ENCODE peak calls at places on chromosomes 11 and 22, in six cellular contexts. S is ACHN; Z is H1; X is HFF-Myc; B is NCI-H748 treated with DMSO at 0.1 percent for 48 hours; A is stimulated activated CD8-positive, alpha-beta memory T cell treated with anti-CD3 and anti-CD28 coated beads, Interleukin-15, amount 100 ng/mL, for 24 hours. T is an unnamed sample.

GRCh38 chr11:12540075-12540685 is 134.0 kb upstream of the TEAD1 start:
- DNase-seq in S (peak; percentile 23), Z (no peak), X (no peak), B (no peak), A (no peak), T (no peak)

GRCh38 chr22:48366056-48366455 is 1461.6 kb downstream of the BRD1 start:
- DNase-seq in S (no peak), Z (no peak), X (no peak), B (no peak), A (no peak), T (no peak)

GRCh38 chr11:117916956-117917355 is 12.2 kb downstream of the TMPRSS13 start:
- DNase-seq in S (no peak), Z (no peak), X (no peak), B (no peak), A (no peak), T (no peak)

GRCh38 chr22:32606181-32606580 is 131.6 kb downstream of the FBXO7 start:
- DNase-seq in S (no peak), Z (no peak), X (no peak), B (no peak), A (no peak), T (no peak)

GRCh38 chr11:72069787-72070251 is 10.5 kb downstream of the NUMA1 start:
- DNase-seq in S (peak; percentile 89), Z (no peak), X (peak; percentile 42), B (no peak), A (no peak), T (peak; percentile 21)

GRCh38 chr22:23263651-23264555 is 83.6 kb downstream of the BCR start:
- DNase-seq in S (peak; percentile 17), Z (no peak), X (no peak), B (no peak), A (no peak), T (no peak)

GRCh38 chr11:110763249-110764011 is 51.2 kb upstream of the ARHGAP20 start:
- DNase-seq in S (no peak), Z (no peak), X (peak; percentile 11), B (no peak), A (no peak), T (peak; percentile 59)

GRCh38 chr22:46070215-46070721 is 80.1 kb upstream of the PPARA start:
- DNase-seq in S (no peak), Z (no peak), X (no peak), B (peak; percentile 42), A (no peak), T (no peak)

GRCh38 chr11:125553357-125553756 is 15.9 kb upstream of the EI24 start:
- DNase-seq in S (no peak), Z (no peak), X (no peak), B (no peak), A (no peak), T (no peak)

GRCh38 chr11:119340335-119341221 is at the start of gene C1QTNF5:
- DNase-seq in S (peak; percentile 52), Z (no peak), X (no peak), B (no peak), A (no peak), T (no peak)

GRCh38 chr11:96275807-96276594 is 67.0 kb downstream of the MAML2 start:
- DNase-seq in S (no peak), Z (no peak), X (no peak), B (no peak), A (no peak), T (no peak)

GRCh38 chr11:125164422-125165110 is at the start of gene PKNOX2:
- DNase-seq in S (peak; percentile 40), Z (no peak), X (no peak), B (peak; percentile 37), A (peak; percentile 49), T (no peak)

GRCh38 chr11:75406338-75406777 is 7.0 kb downstream of the RPS3 start:
- DNase-seq in S (no peak), Z (no peak), X (no peak), B (no peak), A (no peak), T (no peak)

GRCh38 chr11:2837096-2837601 is 48.4 kb downstream of the CDKN1C start:
- DNase-seq in S (peak; percentile 9), Z (no peak), X (no peak), B (no peak), A (no peak), T (no peak)

GRCh38 chr11:116471608-116472007 is 301.2 kb downstream of the BUD13 start:
- DNase-seq in S (peak; percentile 2), Z (no peak), X (peak; percentile 3), B (no peak), A (no peak), T (no peak)

GRCh38 chr22:29040385-29041275 is 21.0 kb downstream of the C22orf31 start:
- DNase-seq in S (peak; percentile 73), Z (no peak), X (peak; percentile 76), B (peak; percentile 32), A (peak; percentile 21), T (peak; percentile 88)

GRCh38 chr11:27926981-27927481 is 180.9 kb downstream of the KIF18A start:
- DNase-seq in S (no peak), Z (no peak), X (peak; percentile 65), B (no peak), A (no peak), T (no peak)

GRCh38 chr11:96013459-96014213 is 89.7 kb upstream of the MTMR2 start:
- DNase-seq in S (no peak), Z (no peak), X (no peak), B (no peak), A (no peak), T (no peak)

GRCh38 chr11:130071211-130071712 is 1.6 kb downstream of the APLP2 start:
- DNase-seq in S (peak; percentile 39), Z (no peak), X (no peak), B (no peak), A (no peak), T (no peak)

GRCh38 chr11:107247189-107247588 is 210.4 kb downstream of the CWF19L2 start:
- DNase-seq in S (no peak), Z (no peak), X (no peak), B (no peak), A (no peak), T (no peak)

GRCh38 chr11:1126935-1127663 is 30.7 kb upstream of the MUC5AC start:
- DNase-seq in S (no peak), Z (no peak), X (no peak), B (no peak), A (no peak), T (no peak)

GRCh38 chr22:44311855-44312170 is 938 bp downstream of the SHISAL1 start:
- DNase-seq in S (no peak), Z (no peak), X (no peak), B (no peak), A (no peak), T (no peak)

GRCh38 chr22:49763138-49763537 is 64.5 kb downstream of the BRD1 start:
- DNase-seq in S (no peak), Z (no peak), X (no peak), B (peak; percentile 7), A (no peak), T (no peak)

GRCh38 chr11:112172362-112172994 is 2.8 kb upstream of the BCO2 start:
- DNase-seq in S (no peak), Z (no peak), X (peak; percentile 16), B (no peak), A (no peak), T (no peak)

GRCh38 chr22:20965888-20966855 is 883 bp upstream of the AIFM3 start:
- DNase-seq in S (no peak), Z (no peak), X (no peak), B (no peak), A (no peak), T (no peak)

GRCh38 chr11:21556936-21557335 is 635.9 kb upstream of the ANO5 start:
- DNase-seq in S (no peak), Z (no peak), X (no peak), B (no peak), A (no peak), T (no peak)

GRCh38 chr22:17578129-17578754 is 14.9 kb downstream of the SLC25A18 start:
- DNase-seq in S (no peak), Z (no peak), X (no peak), B (no peak), A (no peak), T (no peak)

GRCh38 chr22:50248192-50249084 is 2.6 kb downstream of the HDAC10 start:
- DNase-seq in S (no peak), Z (no peak), X (no peak), B (no peak), A (no peak), T (no peak)

GRCh38 chr11:105923252-105923651 is 98.8 kb downstream of the MSANTD4 start:
- DNase-seq in S (no peak), Z (no peak), X (no peak), B (no peak), A (no peak), T (no peak)

GRCh38 chr11:34114471-34114870 is 9.0 kb downstream of the NAT10 start:
- DNase-seq in S (no peak), Z (no peak), X (no peak), B (no peak), A (no peak), T (no peak)

GRCh38 chr11:69277074-69277809 is 16.7 kb upstream of the MYEOV start:
- DNase-seq in S (no peak), Z (no peak), X (no peak), B (no peak), A (no peak), T (no peak)

GRCh38 chr11:72573380-72573949 is 100.8 kb downstream of the PDE2A start:
- DNase-seq in S (peak; percentile 48), Z (no peak), X (no peak), B (no peak), A (no peak), T (no peak)

GRCh38 chr11:57703341-57703740 is 8.7 kb downstream of the MED19 start:
- DNase-seq in S (no peak), Z (no peak), X (no peak), B (no peak), A (no peak), T (no peak)

GRCh38 chr11:74699615-74700396 is 31.4 kb downstream of the CHRDL2 start:
- DNase-seq in S (no peak), Z (no peak), X (no peak), B (no peak), A (no peak), T (no peak)

GRCh38 chr22:36589856-36590255 is 60.9 kb upstream of the EIF3D start:
- DNase-seq in S (no peak), Z (no peak), X (no peak), B (no peak), A (no peak), T (no peak)

GRCh38 chr22:39232806-39233735 is 11.7 kb downstream of the PDGFB start:
- DNase-seq in S (no peak), Z (no peak), X (no peak), B (no peak), A (no peak), T (no peak)

GRCh38 chr22:22431271-22432220 is 77.0 kb downstream of the ZNF280B start:
- DNase-seq in S (peak; percentile 49), Z (no peak), X (peak; percentile 20), B (peak; percentile 35), A (peak; percentile 21), T (peak; percentile 6)